ENCODE peak calls at places on chromosomes 11 and 22, in seven cellular contexts. B, O, U, E, K, I and W are unnamed samples. For H3K36me3, the result is how much of the 10 kb centered on the place peaks cover.

GRCh38 chr22:30397656-30398635 is 1.1 kb downstream of the SEC14L2 start:
- DNase-seq in E (peak), I (no peak), K (peak), O (no peak), U (peak), B (no peak), W (no peak)

GRCh38 chr11:118908931-118909618 is 16.7 kb downstream of the BCL9L start:
- DNase-seq in E (peak), B (peak), U (peak), I (peak), O (peak), K (peak), W (peak)

GRCh38 chr11:17846852-17847453 is 112.4 kb downstream of the KCNC1 start:
- DNase-seq in B (peak), O (no peak), I (no peak), U (peak), K (no peak), E (no peak), W (peak)

GRCh38 chr11:57819272-57819979 is 57.8 kb downstream of the CTNND1 start:
- DNase-seq in K (no peak), B (no peak), U (no peak), I (no peak), O (no peak), E (no peak), W (no peak)

GRCh38 chr11:2741377-2742131 is 41.8 kb upstream of the KCNQ1OT1 start:
- DNase-seq in E (no peak), B (no peak), U (peak), K (no peak), I (peak), O (peak), W (no peak)

GRCh38 chr22:31400023-31400397 is 606 bp downstream of the DRG1 start:
- DNase-seq in E (no peak), B (no peak), K (no peak), U (peak), I (no peak), O (no peak), W (no peak)

GRCh38 chr11:111403021-111403725 is 24.1 kb upstream of the POU2AF1 start:
- DNase-seq in E (no peak), I (no peak), B (no peak), U (no peak), O (no peak), K (no peak), W (peak)

GRCh38 chr11:14636119-14636518 is 7.5 kb upstream of the PDE3B start:
- DNase-seq in B (no peak), U (no peak), O (no peak), K (no peak), E (no peak), I (no peak), W (no peak)

GRCh38 chr22:50177537-50178470 is 7.3 kb downstream of the PANX2 start:
- DNase-seq in I (no peak), E (no peak), O (no peak), B (no peak), K (no peak), U (no peak), W (no peak)

GRCh38 chr11:118057424-118058145 is 19.3 kb upstream of the TMPRSS4 start:
- DNase-seq in O (no peak), E (no peak), I (no peak), K (no peak), B (no peak), U (no peak), W (no peak)

GRCh38 chr11:20055312-20055711 is 105.0 kb downstream of the DBX1 start:
- DNase-seq in B (no peak), I (no peak), U (no peak), K (peak), E (no peak), O (no peak), W (no peak)

GRCh38 chr11:128853556-128853955 is 13.5 kb downstream of the KCNJ1 start:
- DNase-seq in U (no peak), O (no peak), B (no peak), E (no peak), K (no peak), I (no peak), W (no peak)

GRCh38 chr11:7637447-7638157 is 35.7 kb downstream of the CYB5R2 start:
- DNase-seq in K (no peak), O (no peak), U (peak), I (peak), E (peak), B (peak), W (no peak)

GRCh38 chr11:44695169-44695833 is 31.5 kb upstream of the TSPAN18 start:
- DNase-seq in O (no peak), K (no peak), E (no peak), I (no peak), B (no peak), U (peak), W (no peak)

GRCh38 chr11:32088117-32088941 is 2.5 kb upstream of the RCN1 start:
- DNase-seq in I (peak), O (peak), K (peak), U (peak), B (peak), E (peak), W (peak)

GRCh38 chr11:47299078-47299477 is 29.1 kb downstream of the MADD start:
- DNase-seq in E (no peak), U (no peak), O (no peak), K (no peak), I (no peak), B (no peak), W (no peak)

GRCh38 chr22:42313804-42314581 is 43.5 kb upstream of the TCF20 start:
- DNase-seq in O (no peak), E (peak), U (peak), K (peak), B (no peak), I (peak), W (peak)

GRCh38 chr11:116112031-116112935 is 608.1 kb upstream of the CADM1 start:
- DNase-seq in O (no peak), K (no peak), U (no peak), B (no peak), I (no peak), E (no peak), W (no peak)

GRCh38 chr22:50696251-50696798 is 23.7 kb downstream of the SHANK3 start:
- DNase-seq in E (no peak), B (no peak), O (no peak), K (no peak), I (no peak), U (no peak), W (no peak)

GRCh38 chr22:27108425-27109114 is 451.2 kb downstream of the MIAT start:
- DNase-seq in K (peak), O (peak), U (peak), E (peak), B (no peak), I (peak), W (peak)

GRCh38 chr11:12968101-12968500 is 41.0 kb upstream of the RASSF10 start:
- DNase-seq in E (no peak), I (no peak), U (no peak), K (no peak), B (no peak), O (no peak), W (no peak)

GRCh38 chr11:6377902-6378694 is 12.2 kb upstream of the SMPD1 start:
- DNase-seq in B (no peak), I (no peak), U (no peak), K (no peak), E (peak), O (no peak), W (no peak)

GRCh38 chr11:130407978-130408377 is 20.4 kb downstream of the ADAMTS8 start:
- DNase-seq in I (no peak), K (no peak), U (no peak), B (peak), E (no peak), O (no peak), W (no peak)

GRCh38 chr11:76263166-76263565 is 56.9 kb upstream of the WNT11 start:
- DNase-seq in E (no peak), K (no peak), U (no peak), B (no peak), O (no peak), I (no peak), W (no peak)

GRCh38 chr22:32531955-32532818 is 57.6 kb downstream of the FBXO7 start:
- DNase-seq in B (peak), K (peak), I (no peak), U (peak), E (peak), O (no peak), W (peak)

GRCh38 chr11:34050967-34051348 is 573 bp upstream of the CAPRIN1 start:
- DNase-seq in K (no peak), O (no peak), I (no peak), E (no peak), U (no peak), B (no peak), W (no peak)

GRCh38 chr11:69524991-69525411 is 43.5 kb downstream of the LINC01488 start:
- DNase-seq in U (no peak), E (no peak), B (no peak), I (no peak), O (no peak), K (no peak), W (no peak)

GRCh38 chr22:39967103-39967829 is 7.1 kb downstream of the TMA7B start:
- DNase-seq in B (no peak), K (peak), E (peak), I (peak), O (no peak), U (no peak), W (no peak)

GRCh38 chr11:119729581-119730346 is 764 bp upstream of the NECTIN1 start:
- DNase-seq in E (peak), K (peak), O (peak), U (peak), B (peak), I (peak), W (peak)

GRCh38 chr22:41831383-41831782 is 1.5 kb upstream of the SREBF2 start:
- DNase-seq in E (peak), O (no peak), K (no peak), B (no peak), U (peak), I (no peak), W (no peak)

GRCh38 chr22:44403166-44403565 is 90.4 kb upstream of the SHISAL1 start:
- DNase-seq in E (no peak), K (no peak), I (no peak), O (no peak), U (no peak), B (no peak), W (no peak)

GRCh38 chr11:111428113-111428876 is 49.2 kb upstream of the POU2AF1 start:
- DNase-seq in O (no peak), I (no peak), U (no peak), K (no peak), E (no peak), B (no peak), W (no peak)

GRCh38 chr11:110187731-110188130 is 94.5 kb downstream of the ZC3H12C start:
- DNase-seq in I (no peak), E (no peak), U (no peak), O (no peak), K (no peak), B (no peak), W (no peak)

GRCh38 chr11:36729765-36730164 is 131.7 kb upstream of the RAG2 start:
- DNase-seq in U (no peak), K (no peak), E (no peak), B (no peak), I (no peak), O (no peak), W (no peak)

GRCh38 chr11:66950113-66950535 is 8.1 kb downstream of the PC start:
- DNase-seq in O (no peak), I (no peak), U (peak), K (no peak), B (no peak), E (peak), W (peak)

GRCh38 chr11:70029115-70029830 is 48.8 kb upstream of the ANO1 start:
- DNase-seq in B (no peak), K (no peak), U (peak), I (peak), E (no peak), O (no peak), W (no peak)

GRCh38 chr11:105862736-105863367 is 159.2 kb downstream of the MSANTD4 start:
- DNase-seq in E (peak), I (no peak), O (no peak), K (peak), U (peak), B (no peak), W (no peak)

GRCh38 chr11:1351278-1351937 is 38.3 kb upstream of the BRSK2 start:
- DNase-seq in E (no peak), U (peak), O (no peak), I (no peak), K (peak), B (no peak), W (no peak)
- H3K36me3 ChIP-seq in E (under half), U (under half), O (under half), I (under half), K (under half), B (under half), W (under half)

DNA sequence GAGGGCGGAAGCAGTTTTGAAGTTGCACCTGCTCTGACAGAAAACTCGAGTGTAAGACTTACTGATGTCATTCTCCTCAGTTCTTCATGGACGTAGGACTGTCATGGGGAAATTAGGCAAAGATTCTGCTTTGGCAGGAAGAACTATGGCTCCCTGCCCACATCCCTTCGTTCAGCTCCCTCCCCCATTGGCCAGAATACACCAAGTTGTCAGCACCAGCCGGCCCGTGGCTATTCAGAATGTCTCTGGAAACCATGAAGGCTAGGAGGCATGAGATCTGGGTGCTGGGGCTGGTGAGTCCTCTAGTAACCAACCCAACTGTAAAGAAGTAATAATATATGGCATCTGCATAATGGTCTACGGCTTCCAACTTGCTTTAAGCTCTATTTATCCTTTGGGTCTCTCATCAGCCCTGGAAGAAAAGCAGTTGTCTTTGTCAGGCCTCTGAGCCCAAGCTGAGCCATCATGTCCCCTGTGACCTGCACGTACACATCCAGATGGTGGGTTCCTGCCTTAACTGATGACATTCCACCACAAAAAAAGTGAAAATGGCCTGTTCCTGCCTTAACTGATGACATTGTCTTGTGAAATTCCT is 74.1 kb downstream of the PIWIL4 start:
- DNase-seq in B (peak), U (peak), E (no peak), I (no peak), O (no peak), K (no peak), W (no peak)
- H3K36me3 ChIP-seq in B (under half), U (under half), E (under half), I (under half), O (under half), K (under half), W (under half)

GRCh38 chr22:19495562-19496323 is 16.0 kb downstream of the CDC45 start:
- DNase-seq in B (no peak), I (no peak), U (peak), K (no peak), E (peak), O (no peak), W (no peak)
- H3K36me3 ChIP-seq in B (under half), I (under half), U (under half), K (under half), E (under half), O (under half), W (under half)

DNA sequence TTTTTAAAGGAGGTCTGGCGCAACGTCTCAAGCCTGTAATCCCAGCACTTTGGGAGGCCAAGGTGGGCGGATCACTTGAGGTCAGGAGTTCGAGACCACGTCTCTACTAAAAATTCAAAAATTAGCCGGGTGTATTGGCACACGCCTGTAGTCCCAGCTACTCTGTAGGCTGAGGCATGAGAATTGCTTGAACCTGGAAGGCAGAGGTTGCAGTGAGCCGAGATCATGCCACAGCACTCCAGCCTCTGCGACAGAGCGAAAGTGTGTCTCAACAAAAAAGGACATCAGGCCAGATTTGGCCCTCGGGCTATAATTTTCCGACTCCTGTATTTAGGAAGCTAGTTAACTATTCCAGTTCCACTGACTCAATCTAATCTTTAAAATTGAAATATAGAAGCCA is 78.7 kb upstream of the SLC25A18 start:
- DNase-seq in I (no peak), E (no peak), B (no peak), K (no peak), O (no peak), U (no peak), W (no peak)
- H3K36me3 ChIP-seq in I (under half), E (under half), B (under half), K (under half), O (under half), U (under half), W (under half)

GRCh38 chr22:36726007-36726380 is 22.4 kb upstream of the CACNG2 start:
- DNase-seq in I (peak), K (no peak), E (no peak), B (no peak), U (no peak), O (no peak), W (no peak)
- H3K36me3 ChIP-seq in I (under half), K (under half), E (under half), B (under half), U (under half), O (under half), W (under half)

DNA sequence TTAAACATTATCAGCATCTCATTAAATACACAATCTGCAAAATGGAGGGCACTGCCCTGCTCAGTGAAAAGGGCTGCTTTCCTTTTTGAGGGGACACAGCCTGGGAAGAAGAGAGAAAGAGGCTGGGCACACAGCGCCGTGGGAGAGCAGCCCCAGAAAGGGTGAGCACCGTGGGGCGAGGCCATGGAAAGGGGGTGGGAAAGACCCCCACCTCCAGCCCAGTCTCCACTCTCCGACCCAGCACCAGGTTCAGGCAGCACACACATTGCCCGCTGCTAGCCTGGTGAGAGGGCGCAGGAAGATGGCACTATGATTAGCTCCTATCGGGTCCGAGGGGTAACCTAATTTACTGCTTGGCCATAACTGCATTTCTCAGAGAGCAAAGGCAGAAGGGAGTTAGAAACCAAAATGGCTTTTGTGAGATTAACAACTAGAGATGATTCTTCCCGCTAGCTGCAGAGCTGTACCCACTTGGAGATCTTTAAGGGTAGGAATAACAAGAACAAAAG is 104.0 kb upstream of the BID start:
- DNase-seq in E (no peak), I (no peak), U (no peak), B (no peak), K (peak), O (no peak), W (no peak)
- H3K36me3 ChIP-seq in E (under half), I (under half), U (under half), B (under half), K (half or more), O (under half), W (under half)

GRCh38 chr11:35112056-35112845 is 26.7 kb upstream of the CD44 start:
- DNase-seq in B (no peak), O (no peak), U (no peak), I (no peak), K (no peak), E (no peak), W (no peak)

GRCh38 chr11:35109827-35110226 is 29.1 kb upstream of the CD44 start:
- DNase-seq in U (no peak), E (no peak), B (no peak), K (no peak), I (no peak), O (no peak), W (no peak)

GRCh38 chr11:35107866-35108265 is 31.1 kb upstream of the CD44 start:
- DNase-seq in K (no peak), U (peak), O (no peak), E (no peak), B (no peak), I (no peak), W (no peak)

GRCh38 chr11:35112846-35113105 is 26.2 kb upstream of the CD44 start:
- DNase-seq in I (no peak), O (no peak), K (no peak), B (no peak), U (no peak), E (no peak), W (no peak)

GRCh38 chr11:35111171-35112055 is 27.6 kb upstream of the CD44 start:
- DNase-seq in O (no peak), B (peak), I (no peak), E (peak), K (no peak), U (no peak), W (no peak)
- H3K36me3 ChIP-seq in O (under half), B (under half), I (under half), E (under half), K (under half), U (under half), W (under half)